ENCODE peak calls at places on chromosome 1, in four cellular contexts. B is AG04450, T is transverse colon, J is tibial artery. N is an unnamed sample.

GRCh38 chr1:229509576-229509975 is 1.4 kb upstream of the NUP133 start:
- DNase-seq in B (peak), T (no peak), J (no peak), N (no peak)

GRCh38 chr1:201166964-201167624 is 12.8 kb upstream of the TMEM9 start:
- DNase-seq in B (no peak), T (no peak), J (no peak), N (peak)

GRCh38 chr1:212973426-212973825 is 23.1 kb downstream of the VASH2 start:
- DNase-seq in B (no peak), T (no peak), J (no peak), N (no peak)

GRCh38 chr1:115112496-115113375 is 23.4 kb upstream of the TSPAN2 start:
- DNase-seq in B (no peak), T (peak), J (no peak), N (no peak)

GRCh38 chr1:23392125-23392855 is 22.7 kb upstream of the ZNF436 start:
- DNase-seq in B (no peak), T (no peak), J (no peak), N (no peak)

GRCh38 chr1:211236633-211237321 is 22.4 kb upstream of the RCOR3 start:
- DNase-seq in B (no peak), T (no peak), J (no peak), N (no peak)

GRCh38 chr1:172452536-172453159 is 8.8 kb upstream of the PIGC start:
- DNase-seq in B (no peak), T (no peak), J (no peak), N (no peak)

GRCh38 chr1:229655781-229656180 is 29.7 kb downstream of the URB2 start:
- DNase-seq in B (no peak), T (no peak), J (no peak), N (no peak)

GRCh38 chr1:31763671-31764306 is 351 bp downstream of the ADGRB2 start:
- DNase-seq in B (no peak), T (no peak), J (no peak), N (no peak)

GRCh38 chr1:222926566-222926965 is 111.7 kb downstream of the DISP1 start:
- DNase-seq in B (peak), T (no peak), J (no peak), N (no peak)

GRCh38 chr1:19472174-19472573 is 13.2 kb downstream of the CAPZB start:
- DNase-seq in B (no peak), T (no peak), J (no peak), N (no peak)

GRCh38 chr1:87182611-87183010 is 146.1 kb upstream of the LMO4 start:
- DNase-seq in B (no peak), T (no peak), J (no peak), N (no peak)

GRCh38 chr1:12052997-12053686 is 10.0 kb upstream of the TNFRSF8 start:
- DNase-seq in B (no peak), T (no peak), J (peak), N (no peak)

GRCh38 chr1:90414201-90414600 is 302.9 kb downstream of the BARHL2 start:
- DNase-seq in B (no peak), T (no peak), J (no peak), N (no peak)

GRCh38 chr1:164768045-164768402 is 209.0 kb downstream of the PBX1 start:
- DNase-seq in B (no peak), T (no peak), J (no peak), N (no peak)

GRCh38 chr1:22930235-22930912 is 42.3 kb downstream of the LACTBL1 start:
- DNase-seq in B (no peak), T (peak), J (no peak), N (no peak)

GRCh38 chr1:199747984-199748383 is 279.5 kb upstream of the NR5A2 start:
- DNase-seq in B (no peak), T (no peak), J (no peak), N (no peak)

GRCh38 chr1:156293895-156294294 is 1.6 kb downstream of the GLMP start:
- DNase-seq in B (no peak), T (no peak), J (no peak), N (no peak)

GRCh38 chr1:151620286-151620685 is 8.4 kb downstream of the SNX27 start:
- DNase-seq in B (peak), T (no peak), J (no peak), N (no peak)

GRCh38 chr1:170306948-170307347 is 161.2 kb downstream of the NTMT2 start:
- DNase-seq in B (no peak), T (no peak), J (no peak), N (no peak)

GRCh38 chr1:67647036-67647798 is 37.8 kb upstream of the GADD45A start:
- DNase-seq in B (no peak), T (no peak), J (no peak), N (no peak)

GRCh38 chr1:53117836-53118235 is 24.6 kb downstream of the SLC1A7 start:
- DNase-seq in B (no peak), T (no peak), J (no peak), N (no peak)

GRCh38 chr1:77322061-77322900 is 40.5 kb downstream of the AK5 start:
- DNase-seq in B (peak), T (no peak), J (no peak), N (no peak)

GRCh38 chr1:12595839-12596821 is 21.9 kb downstream of the DHRS3 start:
- DNase-seq in B (peak), T (peak), J (peak), N (peak)

GRCh38 chr1:115705085-115706008 is 63.2 kb downstream of the CASQ2 start:
- DNase-seq in B (no peak), T (no peak), J (no peak), N (no peak)

GRCh38 chr1:230976825-230977747 is 1.6 kb downstream of the TTC13 start:
- DNase-seq in B (no peak), T (no peak), J (no peak), N (no peak)

GRCh38 chr1:95006681-95007080 is 66.1 kb downstream of the ALG14 start:
- DNase-seq in B (peak), T (no peak), J (no peak), N (no peak)

GRCh38 chr1:36486436-36487335 is 4.0 kb upstream of the CSF3R start:
- DNase-seq in B (no peak), T (peak), J (peak), N (no peak)

GRCh38 chr1:35725591-35725990 is 6.9 kb upstream of the C1orf216 start:
- DNase-seq in B (no peak), T (no peak), J (no peak), N (no peak)

GRCh38 chr1:41626146-41626545 is 141.7 kb upstream of the EDN2 start:
- DNase-seq in B (no peak), T (no peak), J (no peak), N (no peak)

GRCh38 chr1:39129514-39129913 is 75.0 kb upstream of the MACF1 start:
- DNase-seq in B (no peak), T (no peak), J (no peak), N (no peak)

GRCh38 chr1:7650801-7651200 is 120.3 kb upstream of the VAMP3 start:
- DNase-seq in B (no peak), T (no peak), J (no peak), N (no peak)

GRCh38 chr1:36737767-36738166 is 255.1 kb upstream of the CSF3R start:
- DNase-seq in B (no peak), T (no peak), J (no peak), N (peak)

GRCh38 chr1:45543599-45544417 is 6.8 kb upstream of the AKR1A1 start:
- DNase-seq in B (no peak), T (peak), J (peak), N (peak)

GRCh38 chr1:181141431-181141910 is 53.0 kb downstream of the IER5 start:
- DNase-seq in B (no peak), T (peak), J (no peak), N (no peak)

GRCh38 chr1:177305040-177306018 is 134.6 kb downstream of the BRINP2 start:
- DNase-seq in B (no peak), T (no peak), J (no peak), N (no peak)

GRCh38 chr1:227895828-227896685 is 51.7 kb downstream of the WNT9A start:
- DNase-seq in B (no peak), T (peak), J (peak), N (peak)

GRCh38 chr1:70324683-70325082 is 29.8 kb downstream of the ANKRD13C start:
- DNase-seq in B (no peak), T (no peak), J (no peak), N (no peak)
- TF ChIP-seq CTCF in B (no peak), T (no peak), J (no peak), N (no peak)

GRCh38 chr1:219805191-219805590 is 123.2 kb downstream of the SLC30A10 start:
- DNase-seq in B (no peak), T (no peak), J (no peak), N (no peak)
- TF ChIP-seq CTCF in B (peak), T (no peak), J (no peak), N (no peak)

GRCh38 chr1:196029410-196029809 is 578.8 kb downstream of the KCNT2 start:
- DNase-seq in B (no peak), T (no peak), J (no peak), N (no peak)
- TF ChIP-seq CTCF in B (no peak), T (no peak), J (no peak), N (no peak)

DNA sequence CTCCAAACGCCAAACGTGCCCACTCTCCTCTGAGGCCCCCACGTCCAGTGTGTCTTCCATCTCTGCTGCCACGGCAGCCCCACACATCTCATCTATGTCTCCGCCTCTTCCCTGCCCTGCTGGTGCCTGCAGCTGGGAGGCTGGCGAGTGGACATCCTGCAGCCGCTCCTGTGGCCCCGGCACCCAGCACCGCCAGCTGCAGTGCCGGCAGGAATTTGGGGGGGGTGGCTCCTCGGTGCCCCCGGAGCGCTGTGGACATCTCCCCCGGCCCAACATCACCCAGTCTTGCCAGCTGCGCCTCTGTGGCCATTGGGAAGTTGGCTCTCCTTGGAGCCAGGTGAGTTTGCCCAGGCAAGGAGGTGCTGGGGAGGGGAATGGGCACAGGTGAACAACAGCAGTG is 8.6 kb downstream of the ADAMTSL4 start:
- DNase-seq in B (no peak), T (no peak), J (no peak), N (no peak)
- TF ChIP-seq CTCF in B (no peak), T (no peak), J (no peak), N (no peak)

GRCh38 chr1:203172184-203173115 is 3.2 kb downstream of the MYBPH start:
- DNase-seq in B (peak), T (peak), J (no peak), N (no peak)
- TF ChIP-seq CTCF in B (peak), T (peak), J (peak), N (no peak)

GRCh38 chr1:16153999-16154673 is 1.7 kb downstream of the EPHA2 start:
- DNase-seq in B (no peak), T (no peak), J (no peak), N (no peak)

GRCh38 chr1:16153110-16153998 is 2.5 kb downstream of the EPHA2 start:
- DNase-seq in B (no peak), T (no peak), J (no peak), N (no peak)

GRCh38 chr1:16158025-16158424 is 2.2 kb upstream of the EPHA2 start:
- DNase-seq in B (no peak), T (no peak), J (no peak), N (no peak)

GRCh38 chr1:16156848-16157495 is 1.1 kb upstream of the EPHA2 start:
- DNase-seq in B (no peak), T (no peak), J (no peak), N (no peak)

DNA sequence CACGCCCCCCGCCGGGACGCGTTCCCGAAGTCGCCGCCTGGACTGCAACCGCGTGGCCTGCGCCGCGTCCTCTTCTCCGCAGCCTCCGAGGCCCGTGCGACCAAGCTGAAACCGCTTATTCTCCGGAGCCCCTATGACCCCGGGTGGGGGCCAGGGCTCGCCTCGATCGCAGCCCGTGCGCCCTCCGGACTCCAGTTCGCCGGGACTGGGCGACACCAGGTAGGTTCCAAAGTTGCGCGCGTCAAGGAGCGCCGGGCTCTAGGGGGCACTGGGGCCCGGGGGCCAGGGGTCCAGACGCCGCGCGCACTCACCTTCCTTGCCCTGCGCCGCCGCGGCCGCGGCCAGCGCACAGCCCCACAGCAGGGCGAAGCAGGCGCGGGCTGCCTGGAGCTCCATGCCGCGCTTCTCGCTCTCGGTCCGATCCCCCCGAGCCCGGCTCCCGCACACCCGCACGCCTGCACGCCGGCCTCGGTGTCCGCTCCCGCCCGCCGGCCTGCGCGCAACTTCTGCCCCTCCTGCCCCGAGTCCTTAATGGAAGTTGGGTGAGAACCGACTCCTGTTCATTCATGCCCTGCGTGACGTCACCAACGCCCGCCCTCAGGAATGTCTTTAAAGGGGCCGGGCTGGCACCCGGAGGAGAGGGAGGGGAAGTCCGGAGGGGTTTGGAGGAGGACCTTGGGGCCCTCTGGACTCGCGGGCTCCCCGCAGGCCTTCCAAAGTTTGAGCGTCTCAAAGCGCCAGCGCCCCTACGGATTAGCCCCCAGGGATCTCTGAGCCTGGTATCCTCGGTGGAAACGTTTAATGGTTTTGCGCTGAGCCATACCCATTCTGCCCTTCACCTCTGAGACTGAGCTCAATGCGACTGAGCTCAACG is at the start of gene EPHA2:
- DNase-seq in B (peak), T (peak), J (peak), N (peak)
- TF ChIP-seq CTCF in B (no peak), T (no peak), J (no peak), N (no peak)

DNA sequence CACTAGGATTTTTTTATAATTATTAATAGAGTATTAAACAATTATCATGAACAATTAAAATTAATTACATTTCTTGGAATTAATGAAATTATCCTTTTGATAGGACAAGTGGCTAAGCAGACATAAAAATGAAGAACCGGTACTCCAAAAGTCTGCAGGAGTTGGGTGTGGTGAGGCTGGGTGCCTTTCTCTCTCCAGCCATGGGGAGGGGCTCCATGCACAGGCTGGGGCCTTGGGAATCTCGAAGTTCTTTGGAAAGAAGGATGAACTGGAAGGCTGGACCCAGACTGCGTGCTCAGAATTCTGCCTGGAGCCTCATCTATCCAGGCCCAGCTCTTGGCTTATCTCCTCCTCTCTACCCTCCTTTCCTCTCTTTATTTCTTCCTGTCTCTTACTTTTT is 94.1 kb downstream of the ACTL8 start:
- DNase-seq in B (no peak), T (no peak), J (no peak), N (no peak)
- TF ChIP-seq CTCF in B (peak), T (no peak), J (no peak), N (no peak)

DNA sequence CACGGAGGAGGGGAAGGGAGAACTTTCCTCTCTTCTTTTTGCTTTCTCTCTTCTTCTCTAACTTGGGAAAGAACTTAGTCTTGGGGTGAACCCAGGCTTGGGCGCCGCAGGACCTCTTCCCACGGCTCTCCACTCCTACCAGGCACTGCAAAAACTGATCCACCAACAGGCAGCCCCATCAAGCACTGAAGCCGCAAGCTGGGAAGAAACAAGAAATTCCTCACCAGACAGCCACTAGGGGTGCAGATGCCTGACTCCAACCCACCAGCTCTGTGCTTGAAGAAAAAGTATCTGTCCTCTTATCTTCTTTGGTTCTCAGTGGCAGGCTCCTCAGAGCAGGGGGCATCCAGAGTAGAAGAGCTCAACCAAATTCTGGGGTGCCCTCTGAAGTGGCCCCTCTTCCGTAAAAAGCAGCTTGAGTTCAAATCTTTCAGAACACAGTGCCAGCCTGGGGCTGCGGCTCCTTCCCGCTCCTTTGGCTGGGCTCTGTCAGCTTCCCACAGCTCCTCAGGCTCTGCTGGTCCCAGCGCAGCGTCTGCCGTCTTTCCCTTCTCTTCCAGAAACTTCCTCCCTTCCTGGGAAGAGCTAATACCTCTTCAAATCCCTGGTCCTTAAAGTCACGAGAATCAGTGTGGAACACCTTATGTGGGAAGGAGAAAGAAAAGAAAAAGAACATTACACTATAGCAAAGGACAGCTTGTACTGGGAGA is 2.4 kb downstream of the SLC41A1 start:
- DNase-seq in B (no peak), T (no peak), J (no peak), N (no peak)
- TF ChIP-seq CTCF in B (peak), T (no peak), J (no peak), N (no peak)

DNA sequence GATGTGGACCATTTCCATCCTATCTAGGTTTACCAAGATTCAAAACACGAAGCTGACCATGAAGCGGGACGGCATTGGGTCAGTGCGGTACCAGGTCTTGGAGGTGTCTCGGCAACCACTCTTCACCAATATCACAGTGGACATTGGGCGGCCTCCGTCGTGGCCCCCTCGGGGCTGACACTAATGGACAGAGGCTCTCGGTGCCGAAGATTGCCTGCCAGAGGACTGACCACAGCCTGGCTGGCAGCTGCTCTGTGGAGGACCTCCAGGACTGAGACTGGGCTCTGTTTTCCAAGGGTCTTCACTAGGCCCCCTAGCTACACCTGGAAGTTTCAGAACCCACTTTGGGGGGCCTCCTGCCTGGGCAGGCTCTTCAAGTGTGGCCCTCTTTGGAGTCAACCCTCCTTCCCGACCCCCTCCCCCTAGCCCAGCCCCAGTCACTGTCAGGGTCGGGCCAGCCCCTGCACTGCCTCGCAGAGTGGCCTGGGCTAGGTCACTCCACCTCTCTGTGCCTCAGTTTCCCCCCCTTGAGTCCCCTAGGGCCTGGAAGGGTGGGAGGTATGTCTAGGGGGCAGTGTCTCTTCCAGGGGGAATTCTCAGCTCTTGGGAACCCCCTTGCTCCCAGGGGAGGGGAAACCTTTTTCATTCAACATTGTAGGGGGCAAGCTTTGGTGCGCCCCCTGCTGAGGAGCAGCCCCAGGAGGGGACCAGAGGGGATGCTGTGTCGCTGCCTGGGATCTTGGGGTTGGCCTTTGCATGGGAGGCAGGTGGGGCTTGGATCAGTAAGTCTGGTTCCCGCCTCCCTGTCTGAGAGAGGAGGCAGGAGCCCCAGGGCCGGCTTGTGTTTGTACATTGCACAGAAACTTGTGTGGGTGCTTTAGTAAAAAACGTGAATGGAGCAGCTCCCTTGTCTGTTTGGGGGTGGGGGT is 864 bp upstream of the CCDC24 start:
- DNase-seq in B (no peak), T (no peak), J (no peak), N (no peak)
- TF ChIP-seq CTCF in B (no peak), T (no peak), J (no peak), N (no peak)

N was measured in lower leg skin.